ENCODE peak calls at places on chromosomes 5 and 9, in six cellular contexts. One of them, this sample, is unnamed.
A peak's percentile ranks its signal among the peaks of the same experiment; 100 is the strongest.

GRCh38 chr5:138032028-138032571 is 779 bp downstream of the FAM13B start:
- DNase-seq in GM20000: peak; percentile 74
- DNase-seq in HepG2: no peak
- DNase-seq in endodermal cell: no peak
- DNase-seq in choroid plexus epithelial cell: peak; percentile 45
- DNase-seq in HFF-Myc: no peak
- DNase-seq in this sample: no peak

GRCh38 chr5:109141499-109142200 is 268.1 kb downstream of the PJA2 start:
- DNase-seq in HepG2: no peak
- DNase-seq in endodermal cell: peak; percentile 54
- DNase-seq in GM20000: no peak
- DNase-seq in HFF-Myc: no peak
- DNase-seq in choroid plexus epithelial cell: peak; percentile 18
- DNase-seq in this sample: no peak

GRCh38 chr9:117825609-117826347 is 121.6 kb downstream of the TLR4 start:
- DNase-seq in endodermal cell: no peak
- DNase-seq in HFF-Myc: no peak
- DNase-seq in choroid plexus epithelial cell: no peak
- DNase-seq in GM20000: no peak
- DNase-seq in HepG2: no peak
- DNase-seq in this sample: no peak

GRCh38 chr9:5879419-5880181 is 11.1 kb upstream of the MLANA start:
- DNase-seq in GM20000: no peak
- DNase-seq in HFF-Myc: peak; percentile 63
- DNase-seq in HepG2: peak; percentile 46
- DNase-seq in endodermal cell: peak; percentile 69
- DNase-seq in choroid plexus epithelial cell: peak; percentile 75
- DNase-seq in this sample: no peak

GRCh38 chr5:7815757-7816534 is 35.0 kb downstream of the CFAP90 start:
- DNase-seq in endodermal cell: peak; percentile 99
- DNase-seq in GM20000: peak; percentile 81
- DNase-seq in choroid plexus epithelial cell: peak; percentile 81
- DNase-seq in HFF-Myc: peak; percentile 14
- DNase-seq in HepG2: peak; percentile 70
- DNase-seq in this sample: peak; percentile 80

GRCh38 chr9:5382479-5382878 is 42.8 kb upstream of the RLN1 start:
- DNase-seq in GM20000: no peak
- DNase-seq in HepG2: no peak
- DNase-seq in endodermal cell: no peak
- DNase-seq in choroid plexus epithelial cell: no peak
- DNase-seq in HFF-Myc: no peak
- DNase-seq in this sample: no peak

GRCh38 chr9:7177383-7177782 is 419.6 kb downstream of the KDM4C start:
- DNase-seq in HFF-Myc: no peak
- DNase-seq in choroid plexus epithelial cell: no peak
- DNase-seq in endodermal cell: no peak
- DNase-seq in GM20000: no peak
- DNase-seq in HepG2: no peak
- DNase-seq in this sample: no peak

GRCh38 chr5:4104831-4105597 is 509.4 kb downstream of the IRX1 start:
- DNase-seq in endodermal cell: no peak
- DNase-seq in choroid plexus epithelial cell: no peak
- DNase-seq in GM20000: no peak
- DNase-seq in HFF-Myc: no peak
- DNase-seq in HepG2: no peak
- DNase-seq in this sample: no peak

GRCh38 chr5:137137013-137137632 is 362.0 kb downstream of the SPOCK1 start:
- DNase-seq in choroid plexus epithelial cell: no peak
- DNase-seq in GM20000: no peak
- DNase-seq in endodermal cell: no peak
- DNase-seq in HepG2: no peak
- DNase-seq in HFF-Myc: no peak
- DNase-seq in this sample: no peak

GRCh38 chr5:133460172-133460758 is 152.1 kb downstream of the FSTL4 start:
- DNase-seq in GM20000: peak; percentile 62
- DNase-seq in HFF-Myc: no peak
- DNase-seq in choroid plexus epithelial cell: peak; percentile 21
- DNase-seq in HepG2: no peak
- DNase-seq in endodermal cell: peak; percentile 89
- DNase-seq in this sample: no peak

GRCh38 chr5:134406390-134406789 is 5.3 kb downstream of the CDKN2AIPNL start:
- DNase-seq in HFF-Myc: no peak
- DNase-seq in choroid plexus epithelial cell: no peak
- DNase-seq in HepG2: no peak
- DNase-seq in GM20000: no peak
- DNase-seq in endodermal cell: no peak
- DNase-seq in this sample: no peak

GRCh38 chr9:28782630-28783029 is 1209.3 kb upstream of the C9orf72 start:
- DNase-seq in endodermal cell: no peak
- DNase-seq in HFF-Myc: no peak
- DNase-seq in choroid plexus epithelial cell: peak; percentile 28
- DNase-seq in GM20000: no peak
- DNase-seq in HepG2: peak; percentile 8
- DNase-seq in this sample: no peak

GRCh38 chr5:3299441-3299840 is 296.2 kb upstream of the IRX1 start:
- DNase-seq in HepG2: no peak
- DNase-seq in GM20000: no peak
- DNase-seq in HFF-Myc: no peak
- DNase-seq in choroid plexus epithelial cell: no peak
- DNase-seq in endodermal cell: peak; percentile 31
- DNase-seq in this sample: no peak

GRCh38 chr9:105299190-105299854 is 54.9 kb downstream of the SLC44A1 start:
- DNase-seq in GM20000: no peak
- DNase-seq in HFF-Myc: peak; percentile 42
- DNase-seq in choroid plexus epithelial cell: peak; percentile 95
- DNase-seq in HepG2: peak; percentile 26
- DNase-seq in endodermal cell: no peak
- DNase-seq in this sample: no peak

GRCh38 chr9:97756991-97757390 is 59.9 kb upstream of the XPA start:
- DNase-seq in HepG2: no peak
- DNase-seq in HFF-Myc: no peak
- DNase-seq in GM20000: no peak
- DNase-seq in endodermal cell: no peak
- DNase-seq in choroid plexus epithelial cell: no peak
- DNase-seq in this sample: no peak

GRCh38 chr9:20512106-20512505 is 110.2 kb downstream of the MLLT3 start:
- DNase-seq in choroid plexus epithelial cell: peak; percentile 79
- DNase-seq in GM20000: no peak
- DNase-seq in HepG2: no peak
- DNase-seq in endodermal cell: no peak
- DNase-seq in HFF-Myc: peak; percentile 55
- DNase-seq in this sample: no peak

GRCh38 chr9:94800424-94801117 is 74.1 kb downstream of the AOPEP start:
- DNase-seq in endodermal cell: peak; percentile 21
- DNase-seq in choroid plexus epithelial cell: peak; percentile 80
- DNase-seq in HFF-Myc: no peak
- DNase-seq in GM20000: no peak
- DNase-seq in HepG2: no peak
- DNase-seq in this sample: no peak
- TF ChIP-seq CTCF in endodermal cell: no peak
- TF ChIP-seq CTCF in choroid plexus epithelial cell: no peak
- TF ChIP-seq CTCF in HFF-Myc: no peak
- TF ChIP-seq CTCF in GM20000: no peak
- TF ChIP-seq CTCF in HepG2: no peak
- TF ChIP-seq CTCF in this sample: no peak

GRCh38 chr5:75885849-75886596 is 168.8 kb upstream of the POC5 start:
- DNase-seq in GM20000: peak; percentile 5
- DNase-seq in endodermal cell: peak; percentile 69
- DNase-seq in HepG2: no peak
- DNase-seq in choroid plexus epithelial cell: peak; percentile 2
- DNase-seq in HFF-Myc: no peak
- DNase-seq in this sample: no peak
- TF ChIP-seq CTCF in GM20000: peak; percentile 43
- TF ChIP-seq CTCF in endodermal cell: peak; percentile 79
- TF ChIP-seq CTCF in HepG2: peak; percentile 62
- TF ChIP-seq CTCF in choroid plexus epithelial cell: peak; percentile 6
- TF ChIP-seq CTCF in HFF-Myc: no peak
- TF ChIP-seq CTCF in this sample: peak; percentile 59

DNA sequence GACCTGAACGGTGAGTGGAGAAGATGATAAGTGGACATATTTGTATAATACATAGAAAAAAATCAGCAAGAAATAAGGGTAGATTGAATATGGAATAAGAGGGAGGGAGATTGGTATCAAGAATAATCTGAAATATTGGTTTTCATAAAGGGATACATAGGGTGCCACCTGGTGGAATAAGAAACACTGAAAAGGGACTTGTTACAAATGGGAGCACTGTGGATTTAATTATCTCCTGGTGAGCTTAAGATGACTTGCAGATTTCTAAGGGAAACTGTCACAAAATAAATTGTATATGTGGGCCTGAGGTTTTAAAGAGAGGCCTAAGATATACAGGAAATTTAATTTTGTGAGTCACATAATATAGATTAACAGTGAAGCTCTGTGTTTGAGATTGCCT is 1403.5 kb upstream of the CDH18 start:
- DNase-seq in HFF-Myc: no peak
- DNase-seq in GM20000: no peak
- DNase-seq in HepG2: peak; percentile 20
- DNase-seq in choroid plexus epithelial cell: peak; percentile 58
- DNase-seq in endodermal cell: no peak
- DNase-seq in this sample: no peak
- TF ChIP-seq CTCF in HFF-Myc: no peak
- TF ChIP-seq CTCF in GM20000: no peak
- TF ChIP-seq CTCF in HepG2: peak; percentile 24
- TF ChIP-seq CTCF in choroid plexus epithelial cell: no peak
- TF ChIP-seq CTCF in endodermal cell: peak; percentile 52
- TF ChIP-seq CTCF in this sample: peak; percentile 33

GRCh38 chr5:123119334-123119986 is 30.4 kb downstream of the PRDM6 start:
- DNase-seq in choroid plexus epithelial cell: peak; percentile 74
- DNase-seq in HepG2: peak; percentile 17
- DNase-seq in endodermal cell: peak; percentile 95
- DNase-seq in HFF-Myc: no peak
- DNase-seq in GM20000: no peak
- DNase-seq in this sample: no peak
- TF ChIP-seq CTCF in choroid plexus epithelial cell: peak; percentile 41
- TF ChIP-seq CTCF in HepG2: peak; percentile 56
- TF ChIP-seq CTCF in endodermal cell: peak; percentile 73
- TF ChIP-seq CTCF in HFF-Myc: no peak
- TF ChIP-seq CTCF in GM20000: no peak
- TF ChIP-seq CTCF in this sample: no peak

GRCh38 chr9:111038336-111039202 is at the start of gene LPAR1:
- DNase-seq in choroid plexus epithelial cell: peak; percentile 66
- DNase-seq in endodermal cell: peak; percentile 88
- DNase-seq in HepG2: no peak
- DNase-seq in GM20000: no peak
- DNase-seq in HFF-Myc: no peak
- DNase-seq in this sample: peak; percentile 77
- TF ChIP-seq CTCF in choroid plexus epithelial cell: no peak
- TF ChIP-seq CTCF in endodermal cell: no peak
- TF ChIP-seq CTCF in HepG2: no peak
- TF ChIP-seq CTCF in GM20000: no peak
- TF ChIP-seq CTCF in HFF-Myc: no peak
- TF ChIP-seq CTCF in this sample: no peak

GRCh38 chr5:1209896-1210776 is 8.7 kb downstream of the SLC6A19 start:
- DNase-seq in HFF-Myc: no peak
- DNase-seq in choroid plexus epithelial cell: no peak
- DNase-seq in endodermal cell: no peak
- DNase-seq in GM20000: no peak
- DNase-seq in HepG2: no peak
- DNase-seq in this sample: no peak

GRCh38 chr5:1207555-1207954 is 6.2 kb downstream of the SLC6A19 start:
- DNase-seq in endodermal cell: no peak
- DNase-seq in HFF-Myc: no peak
- DNase-seq in HepG2: no peak
- DNase-seq in choroid plexus epithelial cell: no peak
- DNase-seq in GM20000: no peak
- DNase-seq in this sample: no peak

GRCh38 chr5:1208221-1208742 is 6.9 kb downstream of the SLC6A19 start:
- DNase-seq in HFF-Myc: no peak
- DNase-seq in choroid plexus epithelial cell: no peak
- DNase-seq in endodermal cell: no peak
- DNase-seq in GM20000: no peak
- DNase-seq in HepG2: no peak
- DNase-seq in this sample: no peak

GRCh38 chr5:1209552-1209852 is 8.1 kb downstream of the SLC6A19 start:
- DNase-seq in choroid plexus epithelial cell: no peak
- DNase-seq in endodermal cell: no peak
- DNase-seq in GM20000: no peak
- DNase-seq in HFF-Myc: no peak
- DNase-seq in HepG2: no peak
- DNase-seq in this sample: no peak

DNA sequence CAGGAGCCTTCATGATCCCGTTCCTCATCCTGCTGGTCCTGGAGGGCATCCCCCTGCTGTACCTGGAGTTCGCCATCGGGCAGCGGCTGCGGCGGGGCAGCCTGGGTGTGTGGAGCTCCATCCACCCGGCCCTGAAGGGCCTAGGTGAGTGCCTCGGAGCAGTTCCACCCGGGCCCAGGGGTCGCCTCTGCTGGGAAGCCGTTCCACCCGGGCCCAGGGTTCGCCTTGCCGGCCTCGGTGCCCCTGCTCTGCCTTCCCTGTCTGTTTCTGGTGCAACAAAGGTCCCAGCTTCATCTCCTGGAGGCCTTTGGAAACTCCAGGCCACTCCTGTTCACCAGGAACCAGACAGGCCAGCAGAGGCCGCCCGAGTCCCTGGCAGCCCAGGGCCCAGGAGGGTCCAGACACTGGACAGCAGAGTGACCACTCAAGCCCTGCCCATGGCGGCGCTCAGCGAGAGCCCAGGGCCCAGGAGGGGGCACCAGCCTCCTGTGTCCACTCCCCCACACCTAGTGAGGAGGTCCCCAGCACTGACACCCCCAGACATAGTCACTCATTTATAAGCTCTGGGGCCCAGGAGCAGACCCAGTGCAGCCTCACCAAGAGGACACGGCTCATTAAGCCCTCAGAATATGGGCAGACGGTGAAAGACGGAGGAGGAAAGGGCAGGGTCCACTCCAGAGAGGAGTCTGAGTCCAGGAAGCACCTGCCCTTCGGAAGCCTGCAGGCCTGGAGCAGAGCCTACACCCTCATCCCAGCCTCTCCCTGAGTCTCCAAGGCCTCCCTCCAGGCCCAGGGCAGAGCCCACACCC is 7.6 kb downstream of the SLC6A19 start:
- DNase-seq in HFF-Myc: no peak
- DNase-seq in choroid plexus epithelial cell: peak; percentile 28
- DNase-seq in endodermal cell: no peak
- DNase-seq in GM20000: no peak
- DNase-seq in HepG2: no peak
- DNase-seq in this sample: no peak
- TF ChIP-seq CTCF in HFF-Myc: peak; percentile 19
- TF ChIP-seq CTCF in choroid plexus epithelial cell: peak; percentile 59
- TF ChIP-seq CTCF in endodermal cell: peak; percentile 43
- TF ChIP-seq CTCF in GM20000: no peak
- TF ChIP-seq CTCF in HepG2: peak; percentile 80
- TF ChIP-seq CTCF in this sample: peak; percentile 62

This sample was measured in type B pancreatic cell.